ENCODE peak calls at places on chromosomes 4 and X, in seven cellular contexts. O is suprapubic skin, I is right lobe of liver, V is adrenal gland, R is heart left ventricle, W is erythroblast, X is spleen. E is an unnamed sample.

GRCh38 chr4:98326168-98326567 is 65.0 kb downstream of the RAP1GDS1 start:
- DNase-seq in O (no peak), I (no peak), X (no peak), W (no peak), V (no peak), R (no peak), E (no peak)

GRCh38 chrX:128929281-128930057 is 593.8 kb downstream of the SMARCA1 start:
- DNase-seq in I (no peak), V (no peak), O (no peak), W (no peak), R (no peak), X (no peak), E (no peak)

GRCh38 chr4:102530986-102531385 is 29.8 kb downstream of the NFKB1 start:
- DNase-seq in W (no peak), R (no peak), X (no peak), O (no peak), I (no peak), V (no peak), E (no peak)

GRCh38 chr4:53905935-53906377 is 158.4 kb downstream of the CHIC2 start:
- DNase-seq in X (no peak), R (peak), W (peak), V (no peak), O (no peak), I (peak), E (peak)

GRCh38 chr4:85798011-85798770 is 323.2 kb downstream of the ARHGAP24 start:
- DNase-seq in I (no peak), R (no peak), X (no peak), O (no peak), W (no peak), V (no peak), E (no peak)

GRCh38 chr4:7415927-7416686 is 18.6 kb downstream of the PSAPL1 start:
- DNase-seq in X (peak), R (no peak), W (no peak), V (peak), I (no peak), O (peak), E (no peak)

GRCh38 chrX:72095370-72095769 is 36.3 kb downstream of the RTL5 start:
- DNase-seq in V (no peak), X (no peak), W (no peak), I (no peak), O (no peak), R (no peak), E (no peak)

GRCh38 chr4:155208258-155209054 is at the start of gene NPY2R:
- DNase-seq in V (no peak), W (no peak), X (peak), O (no peak), I (no peak), R (peak), E (no peak)

GRCh38 chrX:63889001-63889400 is 104.0 kb upstream of the ARHGEF9 start:
- DNase-seq in X (no peak), V (no peak), I (no peak), R (no peak), W (no peak), O (no peak), E (no peak)

GRCh38 chr4:184697956-184698355 is 35.9 kb downstream of the CENPU start:
- DNase-seq in X (no peak), W (no peak), O (no peak), V (no peak), R (no peak), I (no peak), E (no peak)

GRCh38 chr4:10243856-10244255 is 127.3 kb upstream of the WDR1 start:
- DNase-seq in X (no peak), O (no peak), V (no peak), I (no peak), R (no peak), W (no peak), E (no peak)

GRCh38 chr4:3451956-3452355 is 10.2 kb downstream of the HGFAC start:
- DNase-seq in W (no peak), X (no peak), R (no peak), I (no peak), V (no peak), O (no peak), E (no peak)

GRCh38 chrX:134631404-134632346 is 26.6 kb downstream of the PLAC1 start:
- DNase-seq in O (no peak), V (peak), X (no peak), R (no peak), W (no peak), I (no peak), E (peak)

GRCh38 chr4:21451032-21451431 is 497.5 kb downstream of the KCNIP4 start:
- DNase-seq in V (no peak), I (no peak), X (no peak), W (no peak), O (no peak), R (no peak), E (no peak)

GRCh38 chrX:103629295-103630170 is 758 bp downstream of the TCEAL1 start:
- DNase-seq in V (peak), X (peak), I (peak), O (peak), R (peak), W (peak), E (peak)

GRCh38 chr4:108166441-108167315 is 2.1 kb downstream of the LEF1 start:
- DNase-seq in W (peak), I (no peak), O (no peak), V (peak), R (no peak), X (peak), E (no peak)

GRCh38 chr4:112515278-112516075 is 503 bp downstream of the NEUROG2 start:
- DNase-seq in X (no peak), I (no peak), V (no peak), R (no peak), W (peak), O (no peak), E (no peak)

GRCh38 chr4:19748911-19749473 is 502.7 kb upstream of the SLIT2 start:
- DNase-seq in V (no peak), X (no peak), I (no peak), O (no peak), R (no peak), W (no peak), E (peak)

GRCh38 chrX:45031830-45032229 is 158.8 kb downstream of the KDM6A start:
- DNase-seq in X (no peak), O (no peak), V (no peak), W (no peak), R (no peak), I (no peak), E (no peak)

GRCh38 chr4:57214654-57215411 is 104.6 kb upstream of the IGFBP7 start:
- DNase-seq in R (no peak), W (no peak), V (no peak), X (no peak), I (no peak), O (no peak), E (no peak)

GRCh38 chrX:73916931-73917657 is 354.1 kb downstream of the CHIC1 start:
- DNase-seq in I (no peak), O (no peak), X (no peak), W (no peak), R (no peak), V (peak), E (no peak)

GRCh38 chr4:144579411-144580020 is 66.4 kb upstream of the HHIP start:
- DNase-seq in R (no peak), I (no peak), O (no peak), X (no peak), V (no peak), W (no peak), E (no peak)

GRCh38 chr4:155094421-155094820 is 114.0 kb upstream of the NPY2R start:
- DNase-seq in R (no peak), X (no peak), V (no peak), I (no peak), O (no peak), W (no peak), E (no peak)

GRCh38 chr4:81814909-81815539 is 343.3 kb upstream of the RASGEF1B start:
- DNase-seq in R (no peak), X (no peak), W (no peak), V (peak), I (no peak), O (no peak), E (no peak)

GRCh38 chr4:159342374-159342773 is 239.5 kb downstream of the RAPGEF2 start:
- DNase-seq in I (no peak), X (no peak), R (no peak), V (no peak), O (no peak), W (no peak), E (no peak)

GRCh38 chrX:20029728-20030127 is 38.9 kb upstream of the BCLAF3 start:
- DNase-seq in I (peak), O (no peak), W (no peak), V (no peak), X (no peak), R (no peak), E (no peak)

GRCh38 chr4:138816883-138817282 is 198.7 kb upstream of the NOCT start:
- DNase-seq in O (no peak), R (no peak), X (no peak), I (no peak), W (no peak), V (no peak), E (no peak)

GRCh38 chr4:72629540-72629939 is 60.5 kb upstream of the ADAMTS3 start:
- DNase-seq in W (no peak), X (no peak), I (no peak), V (no peak), R (no peak), O (no peak), E (no peak)

GRCh38 chrX:65723706-65724105 is 56.3 kb downstream of the MSN start:
- DNase-seq in I (no peak), W (no peak), R (no peak), O (no peak), V (no peak), X (no peak), E (no peak)

GRCh38 chrX:13029831-13030771 is 14.3 kb downstream of the FAM9C start:
- DNase-seq in V (no peak), X (no peak), W (no peak), I (no peak), O (no peak), R (no peak), E (no peak)

GRCh38 chr4:16001484-16001858 is 38.5 kb upstream of the FGFBP2 start:
- DNase-seq in R (peak), O (peak), V (peak), W (peak), X (no peak), I (peak), E (peak)

GRCh38 chr4:52265781-52266525 is 214.8 kb downstream of the SPATA18 start:
- DNase-seq in R (no peak), V (peak), O (no peak), X (no peak), I (no peak), W (no peak), E (no peak)

GRCh38 chr4:148854203-148854602 is 412.0 kb upstream of the NR3C2 start:
- DNase-seq in W (no peak), R (no peak), I (no peak), V (no peak), X (no peak), O (no peak), E (no peak)

GRCh38 chrX:154374361-154375155 is at the start of gene FLNA:
- DNase-seq in R (peak), W (peak), V (no peak), X (peak), O (no peak), I (no peak), E (peak)

GRCh38 chrX:154372612-154373022 is 1.8 kb downstream of the FLNA start:
- DNase-seq in X (no peak), O (no peak), V (no peak), I (no peak), W (peak), R (no peak), E (no peak)

GRCh38 chrX:154371771-154372300 is 2.6 kb downstream of the FLNA start:
- DNase-seq in O (no peak), I (no peak), V (no peak), X (no peak), W (no peak), R (no peak), E (peak)

GRCh38 chrX:154375156-154375504 is 696 bp upstream of the FLNA start:
- DNase-seq in R (no peak), X (no peak), W (no peak), V (no peak), I (no peak), O (no peak), E (no peak)

GRCh38 chrX:154373340-154374306 is 811 bp downstream of the FLNA start:
- DNase-seq in I (peak), X (no peak), O (no peak), W (peak), R (peak), V (peak), E (peak)
- TF ChIP-seq POLR2A in I (no peak), X (no peak), O (no peak), W (no peak), R (no peak), V (no peak), E (peak)

GRCh38 chr4:123396294-123397275 is at the start of gene SPRY1:
- DNase-seq in I (peak), V (peak), W (peak), X (peak), R (peak), O (peak), E (peak)
- TF ChIP-seq POLR2A in I (peak), V (peak), W (peak), X (no peak), R (peak), O (no peak), E (peak)

GRCh38 chr4:147250062-147250461 is 230.8 kb upstream of the EDNRA start:
- DNase-seq in I (no peak), X (no peak), V (no peak), W (no peak), R (no peak), O (no peak), E (no peak)

GRCh38 chr4:147247577-147247976 is 233.3 kb upstream of the EDNRA start:
- DNase-seq in W (no peak), I (no peak), V (no peak), X (no peak), O (no peak), R (no peak), E (no peak)

GRCh38 chr4:147246096-147246495 is 234.8 kb upstream of the EDNRA start:
- DNase-seq in R (no peak), W (no peak), O (no peak), I (no peak), X (no peak), V (no peak), E (no peak)

DNA sequence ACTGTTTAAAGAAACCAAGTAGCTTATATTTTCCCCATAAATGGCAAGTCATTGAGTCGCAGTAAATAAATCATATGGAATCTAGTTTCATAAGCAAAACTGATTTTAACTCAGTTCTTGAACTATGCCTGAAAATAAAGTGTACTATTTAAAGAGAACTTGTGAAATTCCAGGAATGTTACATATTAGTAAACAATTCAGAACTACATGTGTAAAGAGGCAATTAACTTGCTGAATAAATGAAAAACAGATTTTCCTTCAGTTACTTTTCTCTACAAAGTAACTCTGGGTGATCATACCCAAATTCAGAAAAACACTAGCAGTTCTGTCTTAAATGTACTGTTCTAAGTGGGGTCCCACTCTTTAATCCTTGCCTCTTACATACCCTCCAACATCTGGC is 236.1 kb upstream of the EDNRA start:
- DNase-seq in O (no peak), I (no peak), V (no peak), R (no peak), W (no peak), X (no peak), E (no peak)
- TF ChIP-seq POLR2A in O (no peak), I (no peak), V (no peak), R (no peak), W (no peak), X (no peak), E (no peak)

GRCh38 chr4:76200771-76201224 is 12.8 kb downstream of the SCARB2 start:
- DNase-seq in R (no peak), X (no peak), W (peak), V (no peak), I (peak), O (no peak), E (no peak)
- TF ChIP-seq POLR2A in R (no peak), X (no peak), W (no peak), V (no peak), I (no peak), O (no peak), E (no peak)

GRCh38 chr4:173370130-173370476 is 651 bp upstream of the SAP30 start:
- DNase-seq in R (peak), V (peak), W (peak), X (peak), I (peak), O (peak), E (peak)

GRCh38 chr4:173371292-173372192 is 788 bp downstream of the SAP30 start:
- DNase-seq in X (peak), R (peak), W (peak), O (peak), V (peak), I (peak), E (peak)

GRCh38 chr4:173367285-173367684 is 3.5 kb upstream of the SAP30 start:
- DNase-seq in I (no peak), R (no peak), V (no peak), W (no peak), O (no peak), X (no peak), E (no peak)

GRCh38 chr4:173367946-173368345 is 2.8 kb upstream of the SAP30 start:
- DNase-seq in X (no peak), I (no peak), W (peak), R (no peak), O (no peak), V (no peak), E (no peak)

GRCh38 chr4:173370477-173371291 is at the start of gene SAP30:
- DNase-seq in W (peak), I (peak), X (peak), O (peak), R (peak), V (peak), E (peak)
- TF ChIP-seq POLR2A in W (peak), I (peak), X (peak), O (no peak), R (peak), V (peak), E (peak)

GRCh38 chrX:49174723-49175122 is 3.0 kb downstream of the PLP2 start:
- DNase-seq in O (no peak), I (no peak), X (no peak), R (no peak), V (no peak), W (no peak), E (no peak)
- TF ChIP-seq POLR2A in O (no peak), I (no peak), X (no peak), R (no peak), V (no peak), W (no peak), E (no peak)

GRCh38 chr4:39043697-39044363 is 11.6 kb upstream of the TMEM156 start:
- DNase-seq in I (no peak), O (no peak), R (no peak), W (peak), V (no peak), X (no peak), E (no peak)

GRCh38 chr4:39044947-39045734 is 12.9 kb upstream of the TMEM156 start:
- DNase-seq in I (no peak), R (no peak), X (peak), O (no peak), V (peak), W (peak), E (no peak)

GRCh38 chr4:39045791-39046221 is 13.6 kb upstream of the TMEM156 start:
- DNase-seq in O (no peak), W (no peak), X (no peak), V (no peak), I (peak), R (no peak), E (no peak)

GRCh38 chr4:39043058-39043696 is 11.0 kb upstream of the TMEM156 start:
- DNase-seq in V (no peak), O (no peak), R (no peak), X (no peak), I (peak), W (no peak), E (no peak)

DNA sequence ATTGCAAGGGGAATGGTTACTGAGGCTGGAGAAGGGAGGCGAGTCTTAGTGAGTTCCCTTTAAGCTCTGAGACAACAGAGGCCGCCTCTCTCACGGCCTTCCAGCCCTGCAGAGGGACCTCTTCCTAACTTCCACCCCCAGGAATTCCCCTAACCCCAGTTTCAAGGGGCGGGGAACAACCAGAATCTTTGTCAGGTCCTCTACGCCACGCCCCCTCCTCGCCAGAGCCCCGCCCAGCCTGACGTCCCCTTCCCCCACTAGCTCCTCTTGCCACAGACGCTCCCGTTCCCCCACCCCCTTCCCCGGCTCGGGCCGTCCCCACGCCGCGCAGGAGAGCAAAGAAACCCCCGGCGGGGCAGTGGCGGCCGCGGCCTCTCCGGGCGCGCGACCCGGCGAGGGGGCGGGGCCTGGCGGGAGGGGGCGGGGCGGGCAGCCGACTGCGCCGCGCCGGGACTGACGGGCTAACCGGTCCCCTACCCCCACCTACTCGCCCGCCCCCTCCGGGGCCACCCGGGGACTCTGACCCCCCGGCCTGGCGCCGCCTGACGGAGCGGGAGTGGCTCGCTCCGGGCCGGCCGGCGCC is 12.2 kb upstream of the TMEM156 start:
- DNase-seq in X (peak), I (peak), R (peak), O (peak), V (peak), W (peak), E (peak)
- TF ChIP-seq POLR2A in X (no peak), I (peak), R (peak), O (no peak), V (no peak), W (no peak), E (peak)

GRCh38 chr4:1239141-1239948 is 9.6 kb downstream of the CTBP1 start:
- DNase-seq in R (peak), W (no peak), X (peak), I (peak), O (peak), V (peak), E (peak)
- TF ChIP-seq POLR2A in R (no peak), W (no peak), X (no peak), I (no peak), O (no peak), V (no peak), E (peak)

E was measured in uterus.